ENCODE peak calls at places on chromosomes 16 and 17, in seven cellular contexts. P is heart right ventricle, J is sigmoid colon, U is vagina, N is endothelial cell, K is BE2C, L is dorsolateral prefrontal cortex. T is an unnamed sample.

GRCh38 chr17:21353326-21354010 is 22.7 kb upstream of the KCNJ12 start:
- DNase-seq in J (peak), K (no peak), L (no peak), U (no peak), N (no peak), P (no peak), T (no peak)

GRCh38 chr16:12308060-12308459 is 331.5 kb downstream of the SNX29 start:
- DNase-seq in U (no peak), L (no peak), J (no peak), P (no peak), K (no peak), N (no peak), T (no peak)

GRCh38 chr16:85123891-85124635 is 11.8 kb upstream of the CIBAR2 start:
- DNase-seq in L (peak), U (no peak), N (no peak), J (peak), K (no peak), P (peak), T (no peak)

GRCh38 chr16:71845639-71846431 is at the start of gene ATXN1L:
- DNase-seq in N (peak), U (no peak), K (peak), J (peak), L (peak), P (peak), T (peak)

GRCh38 chr17:67531291-67531690 is 154.2 kb downstream of the PITPNC1 start:
- DNase-seq in J (peak), U (no peak), L (peak), K (peak), N (no peak), P (no peak), T (no peak)

GRCh38 chr17:58520843-58521430 is 6.5 kb upstream of the MTMR4 start:
- DNase-seq in K (peak), L (no peak), N (peak), P (no peak), U (no peak), J (no peak), T (peak)

GRCh38 chr17:39928868-39929651 is 1.5 kb downstream of the LRRC3C start:
- DNase-seq in K (no peak), N (no peak), L (no peak), P (no peak), U (no peak), J (no peak), T (no peak)

GRCh38 chr16:86610779-86611516 is 32.6 kb downstream of the FOXL1 start:
- DNase-seq in K (no peak), P (no peak), N (no peak), L (no peak), U (no peak), J (no peak), T (no peak)

GRCh38 chr16:24360936-24361335 is 104.8 kb downstream of the CACNG3 start:
- DNase-seq in J (no peak), N (no peak), L (no peak), P (no peak), U (no peak), K (no peak), T (no peak)

GRCh38 chr17:49227436-49228261 is 2.9 kb downstream of the PHOSPHO1 start:
- DNase-seq in L (peak), U (no peak), K (peak), J (peak), P (peak), N (peak), T (peak)

GRCh38 chr16:57479043-57479421 is 7.3 kb downstream of the DOK4 start:
- DNase-seq in K (peak), J (no peak), L (no peak), N (no peak), U (no peak), P (no peak), T (no peak)

GRCh38 chr17:40068129-40068581 is 5.4 kb downstream of the THRA start:
- DNase-seq in N (no peak), J (peak), U (no peak), K (no peak), L (no peak), P (peak), T (no peak)

GRCh38 chr17:17807440-17807839 is 29.3 kb downstream of the SREBF1 start:
- DNase-seq in L (no peak), P (no peak), U (no peak), K (no peak), N (no peak), J (no peak), T (no peak)

GRCh38 chr17:3804503-3804931 is 3.5 kb upstream of the ITGAE start:
- DNase-seq in N (no peak), U (no peak), P (no peak), J (no peak), L (no peak), K (no peak), T (no peak)

GRCh38 chr16:50195276-50195675 is 42.2 kb downstream of the TENT4B start:
- DNase-seq in U (no peak), J (no peak), L (no peak), K (no peak), N (no peak), P (no peak), T (no peak)

GRCh38 chr16:10957771-10958486 is 13.6 kb downstream of the CLEC16A start:
- DNase-seq in J (no peak), P (no peak), L (no peak), U (no peak), K (peak), N (no peak), T (peak)

GRCh38 chr17:76738468-76738850 is 540 bp downstream of the MFSD11 start:
- DNase-seq in U (no peak), N (no peak), L (no peak), J (peak), K (no peak), P (no peak), T (no peak)

GRCh38 chr17:67469208-67469980 is 92.3 kb downstream of the PITPNC1 start:
- DNase-seq in J (no peak), K (peak), U (no peak), P (no peak), L (no peak), N (peak), T (peak)

GRCh38 chr17:17269926-17270773 is 10.9 kb downstream of the COPS3 start:
- DNase-seq in K (peak), P (no peak), N (peak), J (no peak), L (no peak), U (no peak), T (no peak)

GRCh38 chr17:77770331-77771105 is 188.0 kb upstream of the TNRC6C start:
- DNase-seq in K (peak), P (peak), U (no peak), L (no peak), N (no peak), J (no peak), T (peak)

GRCh38 chr16:726438-727290 is at the start of the genes CCDC78 and HAGHL:
- DNase-seq in L (no peak), K (peak), P (peak), N (no peak), U (no peak), J (peak), T (peak)

GRCh38 chr16:8199390-8199789 is 390.9 kb downstream of the TMEM114 start:
- DNase-seq in K (no peak), L (no peak), P (no peak), N (no peak), U (peak), J (no peak), T (no peak)

GRCh38 chr16:371729-372521 is 1.6 kb upstream of the MRPL28 start:
- DNase-seq in P (no peak), L (no peak), K (peak), N (no peak), J (peak), U (no peak), T (no peak)

GRCh38 chr16:47079883-47080282 is 63.9 kb downstream of the NETO2 start:
- DNase-seq in P (no peak), J (no peak), K (no peak), N (no peak), U (no peak), L (no peak), T (no peak)

GRCh38 chr16:88444826-88445582 is 8.1 kb upstream of the ZFPM1 start:
- DNase-seq in J (no peak), U (no peak), L (no peak), N (no peak), K (no peak), P (no peak), T (peak)

GRCh38 chr16:397135-397661 is at the start of gene NME4:
- DNase-seq in U (no peak), L (no peak), P (no peak), N (peak), J (peak), K (peak), T (peak)

GRCh38 chr16:70437582-70438324 is 1.1 kb downstream of the ST3GAL2 start:
- DNase-seq in U (no peak), J (no peak), K (peak), L (no peak), P (no peak), N (no peak), T (peak)

GRCh38 chr17:3845361-3845753 is 689 bp downstream of the NCBP3 start:
- DNase-seq in P (no peak), K (no peak), U (no peak), N (no peak), J (no peak), L (peak), T (no peak)

GRCh38 chr16:74700206-74701040 is at the start of gene MLKL:
- DNase-seq in J (peak), N (peak), L (no peak), U (no peak), P (peak), K (peak), T (peak)

GRCh38 chr17:77875881-77876509 is 82.5 kb upstream of the TNRC6C start:
- DNase-seq in L (no peak), K (no peak), N (no peak), J (no peak), P (no peak), U (no peak), T (no peak)

GRCh38 chr17:17749921-17750320 is 68.7 kb downstream of the RAI1 start:
- DNase-seq in L (peak), N (peak), K (peak), P (peak), J (no peak), U (no peak), T (peak)

DNA sequence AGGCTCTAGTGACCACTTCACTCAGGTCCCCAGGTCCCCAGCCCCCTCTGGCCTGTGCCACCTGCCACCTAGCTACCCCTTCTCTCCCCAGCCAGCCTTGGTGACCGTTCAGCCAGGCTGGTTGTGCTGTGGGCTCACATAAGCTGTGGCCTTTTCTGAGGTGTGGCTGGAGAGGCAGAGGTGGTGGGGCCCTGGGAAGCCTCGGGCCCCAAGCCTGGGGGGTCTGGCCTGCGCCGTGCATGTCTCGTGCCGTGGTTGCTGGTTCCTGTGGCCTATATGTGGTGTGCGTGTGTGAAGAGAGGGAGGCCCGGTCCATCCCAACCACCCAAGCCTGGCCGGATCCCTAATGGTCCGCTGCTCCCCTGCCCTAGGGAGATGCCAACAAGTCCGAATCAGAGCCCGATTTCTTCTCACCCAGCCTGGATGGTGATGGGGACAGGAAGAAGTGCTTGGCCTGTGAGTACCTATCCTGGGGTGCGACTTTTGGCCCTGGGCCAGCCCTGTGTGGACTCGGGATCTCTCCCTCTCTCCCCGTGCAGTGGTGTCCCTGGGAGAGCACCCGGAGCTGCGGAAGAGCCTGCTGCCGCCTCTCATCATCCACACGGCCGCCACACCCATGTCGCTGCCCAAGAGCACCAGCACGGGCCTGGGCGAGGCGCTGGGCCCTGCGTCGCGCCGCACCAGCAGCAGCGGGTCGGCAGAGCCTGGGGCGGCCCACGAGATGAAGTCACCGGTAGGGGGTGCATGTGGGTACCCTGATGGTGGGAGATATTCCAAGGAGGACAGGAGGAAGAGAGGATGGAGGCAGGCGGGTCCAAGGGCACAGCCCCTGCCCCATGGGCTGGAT is 35.9 kb downstream of the CACNA1G start:
- DNase-seq in J (no peak), L (no peak), P (no peak), K (no peak), U (no peak), N (peak), T (no peak)
- TF ChIP-seq CTCF in J (no peak), L (no peak), P (peak), K (no peak), U (no peak), N (peak), T (peak)

GRCh38 chr17:9895923-9896322 is 9.1 kb downstream of the RCVRN start:
- DNase-seq in P (no peak), U (no peak), L (no peak), K (no peak), J (no peak), N (no peak), T (no peak)

GRCh38 chr17:9886141-9886930 is 18.7 kb downstream of the RCVRN start:
- DNase-seq in L (no peak), N (no peak), P (no peak), U (no peak), K (no peak), J (no peak), T (no peak)

GRCh38 chr17:9893606-9894005 is 11.5 kb downstream of the RCVRN start:
- DNase-seq in J (no peak), N (no peak), U (no peak), K (no peak), L (no peak), P (no peak), T (peak)

GRCh38 chr17:9887521-9887920 is 17.6 kb downstream of the RCVRN start:
- DNase-seq in K (no peak), U (no peak), P (no peak), N (no peak), J (no peak), L (no peak), T (no peak)

DNA sequence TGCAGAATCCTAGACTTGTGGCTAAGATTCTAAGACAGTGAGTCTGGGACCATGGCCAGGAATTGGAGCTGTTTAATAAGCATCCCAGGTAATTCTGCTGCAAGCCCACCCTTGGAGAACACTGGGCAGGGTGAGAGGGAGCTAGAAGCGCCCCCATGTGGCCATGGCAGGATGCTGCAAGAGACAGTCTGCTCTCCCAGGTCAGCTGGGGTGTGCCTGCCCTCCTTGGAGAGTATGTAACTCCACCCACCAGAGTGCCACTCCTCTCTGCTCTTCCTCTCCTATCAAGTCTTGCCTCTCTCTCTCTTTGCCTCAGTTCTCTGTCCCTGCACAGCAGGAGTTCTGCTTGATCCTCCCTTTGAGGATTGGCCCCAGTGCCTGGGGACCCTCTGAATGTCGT is 14.9 kb downstream of the RCVRN start:
- DNase-seq in J (no peak), N (peak), L (no peak), P (no peak), U (no peak), K (no peak), T (peak)
- TF ChIP-seq CTCF in J (peak), N (peak), L (peak), P (peak), U (peak), K (no peak), T (peak)

GRCh38 chr17:61463068-61463980 is 11.1 kb downstream of the TBX4 start:
- DNase-seq in K (no peak), N (no peak), L (no peak), U (no peak), P (no peak), J (peak), T (no peak)
- TF ChIP-seq CTCF in K (peak), N (no peak), L (no peak), U (no peak), P (no peak), J (no peak), T (peak)

DNA sequence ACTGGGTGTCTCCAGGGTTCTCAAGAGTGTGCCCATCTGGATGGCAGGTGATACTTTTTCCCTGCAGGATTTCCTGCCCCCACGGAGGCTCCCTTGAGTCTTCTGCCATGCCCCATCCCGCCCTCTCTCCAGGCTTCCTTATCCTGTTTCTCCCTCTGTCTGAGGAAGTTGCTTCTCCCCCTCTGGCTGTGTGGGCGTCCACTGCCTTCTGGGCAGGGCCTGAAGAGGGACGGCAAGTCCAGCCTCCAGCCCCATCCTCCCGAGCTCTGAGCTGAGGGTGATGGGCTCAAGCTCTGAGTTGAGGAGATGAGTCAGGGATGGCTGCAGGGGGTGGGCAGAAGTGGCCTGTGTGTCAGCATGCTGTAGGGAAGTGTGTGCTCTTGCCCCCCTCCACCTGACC is 14.2 kb upstream of the RAP1GAP2 start:
- DNase-seq in P (no peak), J (no peak), K (no peak), U (no peak), L (no peak), N (peak), T (no peak)
- TF ChIP-seq CTCF in P (no peak), J (no peak), K (no peak), U (no peak), L (no peak), N (no peak), T (no peak)

GRCh38 chr17:19377602-19378415 is 489 bp upstream of the MAPK7 start:
- DNase-seq in P (peak), J (peak), U (peak), K (peak), N (peak), L (peak), T (peak)
- TF ChIP-seq CTCF in P (no peak), J (no peak), U (peak), K (no peak), N (no peak), L (peak), T (no peak)

GRCh38 chr17:66292351-66292750 is 10.1 kb upstream of the PRKCA start:
- DNase-seq in P (no peak), J (no peak), U (no peak), L (no peak), K (no peak), N (no peak), T (no peak)

GRCh38 chr17:66285149-66285548 is 17.3 kb upstream of the PRKCA start:
- DNase-seq in P (no peak), J (no peak), K (no peak), U (no peak), N (no peak), L (no peak), T (no peak)

GRCh38 chr17:66287911-66288310 is 14.5 kb upstream of the PRKCA start:
- DNase-seq in N (no peak), K (no peak), J (no peak), L (no peak), P (no peak), U (no peak), T (no peak)

GRCh38 chr17:66290097-66290722 is 12.2 kb upstream of the PRKCA start:
- DNase-seq in P (no peak), N (no peak), U (no peak), K (peak), J (no peak), L (no peak), T (peak)
- TF ChIP-seq CTCF in P (peak), N (no peak), U (peak), K (peak), J (peak), L (peak), T (peak)

GRCh38 chr17:19651461-19652238 is 3.1 kb downstream of the ALDH3A2 start:
- DNase-seq in P (no peak), L (no peak), N (no peak), K (no peak), U (no peak), J (no peak), T (peak)

GRCh38 chr17:19646788-19647696 is 1.5 kb upstream of the ALDH3A2 start:
- DNase-seq in K (no peak), U (no peak), P (no peak), L (no peak), J (no peak), N (no peak), T (peak)

GRCh38 chr17:19647697-19648474 is 665 bp upstream of the ALDH3A2 start:
- DNase-seq in J (peak), K (peak), U (no peak), N (peak), L (peak), P (peak), T (peak)

GRCh38 chr17:19650826-19651225 is 2.3 kb downstream of the ALDH3A2 start:
- DNase-seq in N (no peak), J (no peak), L (no peak), U (no peak), K (no peak), P (no peak), T (no peak)

DNA sequence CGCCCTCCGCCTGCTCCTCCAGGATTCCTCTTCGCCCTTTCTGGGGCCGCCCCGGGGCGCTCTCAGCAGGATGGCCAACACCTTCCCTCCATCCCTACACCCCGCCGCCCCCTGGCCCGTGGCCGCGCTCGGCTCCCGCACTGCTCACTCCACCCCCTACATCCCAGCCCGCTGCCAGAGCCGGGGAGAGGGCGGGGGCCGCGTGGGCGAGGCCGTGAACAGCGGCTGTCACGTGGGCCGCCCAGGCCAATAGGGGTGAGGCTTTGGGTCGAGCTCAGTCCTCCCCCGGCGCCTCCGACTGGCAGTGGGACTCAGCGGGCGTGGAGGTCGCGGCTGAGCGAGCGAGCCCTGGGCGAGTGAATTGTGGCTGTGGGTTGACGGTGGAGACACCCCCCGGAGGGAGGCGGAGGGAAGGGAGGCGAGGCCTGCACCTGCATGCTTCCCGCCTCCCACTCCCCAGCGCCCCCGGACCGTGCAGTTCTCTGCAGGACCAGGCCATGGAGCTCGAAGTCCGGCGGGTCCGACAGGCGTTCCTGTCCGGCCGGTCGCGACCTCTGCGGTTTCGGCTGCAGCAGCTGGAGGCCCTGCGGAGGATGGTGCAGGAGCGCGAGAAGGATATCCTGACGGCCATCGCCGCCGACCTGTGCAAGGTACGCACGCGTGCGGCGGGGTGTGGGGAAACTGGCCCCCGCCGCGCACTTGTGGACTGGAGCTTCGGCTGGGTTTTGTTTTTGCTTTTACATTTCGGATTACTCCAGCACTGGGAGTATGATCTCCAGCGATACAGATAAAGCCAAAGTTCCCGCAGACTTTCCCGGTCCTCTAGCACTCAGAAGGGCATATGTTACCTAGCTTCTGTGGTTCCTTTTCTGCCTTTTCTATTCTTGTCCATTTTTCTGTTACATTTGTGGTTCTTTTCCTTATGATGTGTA is at the start of gene ALDH3A2:
- DNase-seq in L (peak), U (no peak), K (peak), P (peak), J (peak), N (peak), T (peak)
- TF ChIP-seq CTCF in L (peak), U (no peak), K (no peak), P (peak), J (peak), N (no peak), T (peak)